ENCODE peak calls at places on chromosomes 4 and X, in eight cellular contexts. F is fibroblast of pulmonary artery, H is upper lobe of right lung, A is cardiac fibroblast, Z is AG09309, C is esophagus squamous epithelium, P is thoracic aorta, B is HFF-Myc. J is an unnamed sample.

GRCh38 chr4:108168213-108168671 is 490 bp downstream of the LEF1 start:
- DNase-seq in P (no peak), H (no peak), C (no peak), F (peak), A (peak), B (no peak), Z (no peak), J (no peak)

GRCh38 chr4:76897522-76898384 is at the start of gene SOWAHB:
- DNase-seq in A (no peak), H (peak), F (no peak), B (no peak), C (no peak), P (no peak), Z (no peak), J (no peak)

GRCh38 chr4:25783943-25784342 is 78.8 kb downstream of the SEL1L3 start:
- DNase-seq in F (peak), Z (no peak), C (no peak), A (peak), B (no peak), H (no peak), P (no peak), J (no peak)

GRCh38 chr4:24228692-24229091 is 338.8 kb upstream of the PPARGC1A start:
- DNase-seq in B (no peak), F (no peak), H (no peak), P (no peak), A (no peak), C (no peak), Z (no peak), J (no peak)

GRCh38 chrX:84186603-84187358 is 1.2 kb downstream of the RPS6KA6 start:
- DNase-seq in H (no peak), A (no peak), Z (no peak), P (no peak), B (no peak), C (no peak), F (no peak), J (no peak)

GRCh38 chr4:161320377-161320776 is 843.4 kb downstream of the FSTL5 start:
- DNase-seq in H (no peak), B (no peak), P (no peak), F (peak), C (no peak), Z (no peak), A (peak), J (no peak)

GRCh38 chrX:130575831-130576404 is 174.1 kb downstream of the RBMX2 start:
- DNase-seq in H (peak), B (no peak), P (no peak), F (peak), C (no peak), A (peak), Z (peak), J (no peak)

GRCh38 chrX:23503835-23504539 is 163.3 kb upstream of the PRDX4 start:
- DNase-seq in F (peak), C (no peak), P (peak), Z (peak), B (peak), H (peak), A (peak), J (peak)

GRCh38 chrX:150688911-150689451 is 4.2 kb upstream of the MTMR1 start:
- DNase-seq in F (peak), B (peak), P (no peak), A (peak), C (no peak), Z (peak), H (no peak), J (peak)

GRCh38 chr4:139666735-139667266 is 1.2 kb downstream of the MGST2 start:
- DNase-seq in P (no peak), F (peak), Z (no peak), A (peak), B (no peak), C (no peak), H (peak), J (no peak)

GRCh38 chr4:48756689-48757220 is 23.3 kb downstream of the FRYL start:
- DNase-seq in C (no peak), A (peak), P (no peak), B (no peak), Z (no peak), F (no peak), H (no peak), J (no peak)

GRCh38 chr4:87944967-87945366 is 30.5 kb upstream of the SPP1 start:
- DNase-seq in C (no peak), F (no peak), H (no peak), A (no peak), Z (no peak), P (no peak), B (no peak), J (no peak)

GRCh38 chrX:331145-331771 is 12.7 kb upstream of the GTPBP6 start:
- DNase-seq in A (peak), F (peak), C (no peak), Z (no peak), H (peak), P (no peak), B (no peak), J (no peak)

GRCh38 chrX:71953391-71953790 is 42.7 kb downstream of the NHSL2 start:
- DNase-seq in F (no peak), C (no peak), Z (no peak), A (no peak), P (no peak), B (no peak), H (no peak), J (no peak)

GRCh38 chrX:20029728-20030127 is 38.9 kb upstream of the BCLAF3 start:
- DNase-seq in P (no peak), C (no peak), A (no peak), B (no peak), H (no peak), Z (no peak), F (no peak), J (no peak)

GRCh38 chr4:102554482-102554881 is 53.3 kb downstream of the NFKB1 start:
- DNase-seq in H (no peak), C (no peak), P (no peak), Z (no peak), A (peak), B (no peak), F (peak), J (no peak)

GRCh38 chrX:93673056-93673868 is at the start of gene NAP1L3:
- DNase-seq in H (peak), C (no peak), A (peak), P (peak), B (no peak), F (peak), Z (peak), J (peak)

GRCh38 chr4:6269651-6270511 is at the start of gene WFS1:
- DNase-seq in B (peak), C (peak), H (peak), F (peak), A (peak), P (peak), Z (peak), J (peak)

GRCh38 chrX:21883258-21883657 is 27.5 kb downstream of the YY2 start:
- DNase-seq in P (no peak), Z (no peak), A (peak), B (no peak), C (no peak), H (no peak), F (no peak), J (no peak)

GRCh38 chrX:20620301-20620700 is 353.6 kb upstream of the RPS6KA3 start:
- DNase-seq in Z (no peak), A (peak), P (no peak), B (no peak), H (no peak), C (no peak), F (peak), J (no peak)

GRCh38 chr4:1194028-1194900 is 21.9 kb upstream of the SPON2 start:
- DNase-seq in C (no peak), A (peak), Z (no peak), F (peak), H (peak), P (no peak), B (no peak), J (no peak)

GRCh38 chr4:161714022-161714751 is 449.6 kb downstream of the FSTL5 start:
- DNase-seq in B (peak), Z (peak), A (peak), F (peak), H (no peak), C (no peak), P (no peak), J (peak)

GRCh38 chr4:133839326-133839725 is 362.3 kb downstream of the PABPC4L start:
- DNase-seq in B (no peak), Z (no peak), H (no peak), F (peak), C (no peak), A (peak), P (no peak), J (no peak)
- TF ChIP-seq CTCF in B (no peak), Z (no peak), H (no peak), F (peak), C (no peak), A (no peak), P (no peak), J (no peak)

GRCh38 chr4:150229538-150229937 is 151.3 kb downstream of the DCLK2 start:
- DNase-seq in B (no peak), Z (no peak), P (no peak), A (peak), C (no peak), F (peak), H (no peak), J (no peak)

GRCh38 chr4:150230556-150230955 is 152.3 kb downstream of the DCLK2 start:
- DNase-seq in B (no peak), H (no peak), F (no peak), Z (no peak), C (no peak), P (no peak), A (no peak), J (no peak)

GRCh38 chr4:150219841-150220240 is 141.6 kb downstream of the DCLK2 start:
- DNase-seq in P (no peak), Z (no peak), C (no peak), A (no peak), F (peak), B (no peak), H (no peak), J (no peak)

GRCh38 chr4:150224896-150225591 is 146.8 kb downstream of the DCLK2 start:
- DNase-seq in H (no peak), B (peak), Z (peak), P (no peak), A (peak), F (peak), C (no peak), J (peak)
- H3K4me3 ChIP-seq in H (no peak), B (no peak), Z (no peak), P (no peak), A (peak), F (no peak), C (no peak), J (no peak)

GRCh38 chrX:5876984-5877655 is 351.5 kb downstream of the NLGN4X start:
- DNase-seq in Z (no peak), P (no peak), H (no peak), B (no peak), A (peak), C (no peak), F (no peak), J (no peak)
- TF ChIP-seq CTCF in Z (peak), P (no peak), H (peak), B (peak), A (no peak), C (no peak), F (no peak), J (peak)

DNA sequence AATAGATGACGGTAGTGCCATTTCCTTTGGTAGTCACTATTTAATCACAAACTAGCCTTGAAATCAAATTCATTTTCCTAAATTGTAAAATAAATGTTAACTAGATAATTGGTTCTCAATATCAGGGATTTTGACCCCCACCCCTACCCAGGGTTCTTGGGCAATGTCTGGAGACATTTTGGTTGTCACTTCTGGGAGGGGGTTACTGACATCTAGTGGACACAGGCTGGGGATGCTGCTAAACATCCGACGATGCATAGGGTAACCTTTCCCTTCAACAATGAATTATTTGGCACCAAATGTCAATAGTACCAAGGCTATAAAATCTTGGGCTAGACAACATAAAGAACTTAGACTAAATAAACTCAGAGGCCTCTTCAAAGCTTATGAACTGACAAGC is 285.8 kb upstream of the TRPC5 start:
- DNase-seq in P (no peak), C (no peak), A (no peak), B (no peak), H (no peak), F (no peak), Z (no peak), J (no peak)
- H3K4me3 ChIP-seq in P (no peak), C (no peak), A (no peak), B (no peak), H (no peak), F (no peak), Z (no peak), J (no peak)

DNA sequence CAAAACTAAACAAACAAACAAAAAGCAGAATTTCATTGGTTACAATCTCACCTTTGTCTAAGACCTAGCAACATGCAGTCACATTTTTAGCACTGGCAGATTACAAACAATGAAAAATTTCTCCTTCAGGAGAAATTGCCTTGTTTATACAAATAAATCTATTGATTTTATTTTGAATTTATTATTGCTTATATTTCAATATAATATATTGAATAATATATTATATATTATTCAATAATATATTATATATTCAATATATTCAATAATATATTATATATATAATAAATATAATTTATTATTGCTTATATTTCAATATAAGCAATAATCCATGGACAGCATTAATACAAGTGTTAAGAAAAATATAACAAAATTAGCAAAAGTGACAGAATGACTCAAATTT is 131.7 kb downstream of the ADGRA3 start:
- DNase-seq in B (no peak), P (no peak), C (no peak), A (no peak), Z (no peak), H (no peak), F (no peak), J (no peak)
- TF ChIP-seq CTCF in B (no peak), P (no peak), C (no peak), A (no peak), Z (no peak), H (no peak), F (no peak), J (no peak)

DNA sequence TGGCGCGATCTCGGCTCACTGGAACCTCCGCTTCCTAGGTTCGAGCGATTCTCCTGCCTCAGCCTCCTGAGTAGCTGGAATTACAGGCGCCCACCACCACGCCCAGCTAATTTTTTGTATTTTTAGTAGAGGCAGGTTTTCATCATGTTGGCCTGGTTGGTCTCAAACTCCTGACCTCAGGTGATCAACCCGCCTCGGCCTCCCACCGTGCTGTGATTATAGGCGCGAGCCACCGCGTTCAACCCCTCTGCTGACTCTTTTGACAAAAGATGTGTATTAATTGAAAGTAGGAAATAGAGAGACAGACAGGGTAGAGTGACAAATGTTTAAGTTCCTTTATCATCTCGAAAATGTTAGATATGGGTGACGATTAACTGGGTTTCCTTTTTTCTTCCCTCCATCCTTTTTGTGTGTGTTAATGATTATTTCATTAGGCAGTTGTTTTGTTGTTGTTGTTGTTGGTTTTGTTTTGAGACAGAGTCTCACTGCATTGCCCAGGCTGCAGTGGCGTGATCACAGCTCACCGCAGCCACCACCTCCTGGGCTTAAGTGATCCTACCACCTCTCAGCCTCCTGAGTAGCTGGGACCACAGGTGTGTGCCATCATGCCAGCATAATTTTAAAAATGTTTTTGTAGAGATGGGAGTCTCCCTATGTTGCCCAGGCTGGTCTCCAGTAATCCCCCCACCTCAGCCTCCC is 79.5 kb downstream of the KDM6A start:
- DNase-seq in P (no peak), Z (no peak), B (no peak), F (no peak), C (no peak), A (no peak), H (no peak), J (no peak)
- H3K4me3 ChIP-seq in P (no peak), Z (no peak), B (no peak), F (no peak), C (no peak), A (no peak), H (no peak), J (no peak)

DNA sequence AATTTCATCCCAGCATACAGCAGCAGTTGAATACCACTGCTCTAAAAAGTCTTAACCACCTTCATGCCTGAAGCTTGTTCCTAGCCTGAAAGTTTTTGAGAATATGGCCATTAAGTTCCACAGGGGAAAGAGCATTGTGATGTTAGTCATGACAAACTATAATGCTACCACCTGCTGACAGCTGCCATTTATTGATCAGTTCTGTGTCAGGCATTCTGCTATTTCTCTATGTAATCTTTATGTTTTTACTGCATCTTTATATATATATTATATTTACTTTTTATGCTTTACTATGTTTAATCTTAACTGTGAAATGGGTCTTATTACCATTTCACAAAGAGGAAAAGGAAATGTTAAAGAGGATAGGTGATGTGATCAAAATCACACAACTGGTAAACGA is 54.0 kb downstream of the ARX start:
- DNase-seq in B (no peak), Z (no peak), F (no peak), C (no peak), A (no peak), P (no peak), H (no peak), J (no peak)
- TF ChIP-seq CTCF in B (no peak), Z (no peak), F (no peak), C (no peak), A (no peak), P (no peak), H (no peak), J (no peak)